ENCODE peak calls at places on chromosomes 6 and 20, in nine cellular contexts. One of them, this sample, is unnamed.

GRCh38 chr6:11989376-11989775 is 22.7 kb upstream of the HIVEP1 start:
- DNase-seq in hippocampal formation: no peak
- DNase-seq in NCI-H82: no peak
- DNase-seq in cardiac muscle cell: peak
- DNase-seq in fibroblast of the conjunctiva: no peak
- DNase-seq in ELF-1: no peak
- DNase-seq in thoracic aorta: no peak
- DNase-seq in stimulated activated naive CD4-positive, alpha-beta T cell treated with Interleukin-2 at 50 U/mL for 16 hours: no peak
- DNase-seq in activated naive CD4-positive, alpha-beta T cell treated with anti-CD3 and anti-CD28 coated beads, Interleukin-2, amount 50 U/mL, for 72 hours: no peak
- DNase-seq in this sample: no peak

GRCh38 chr6:133502451-133503259 is 261.5 kb downstream of the EYA4 start:
- DNase-seq in thoracic aorta: peak
- DNase-seq in cardiac muscle cell: peak
- DNase-seq in hippocampal formation: no peak
- DNase-seq in fibroblast of the conjunctiva: peak
- DNase-seq in NCI-H82: no peak
- DNase-seq in activated naive CD4-positive, alpha-beta T cell treated with anti-CD3 and anti-CD28 coated beads, Interleukin-2, amount 50 U/mL, for 72 hours: no peak
- DNase-seq in stimulated activated naive CD4-positive, alpha-beta T cell treated with Interleukin-2 at 50 U/mL for 16 hours: no peak
- DNase-seq in ELF-1: no peak
- DNase-seq in this sample: no peak

GRCh38 chr6:113529191-113529590 is 328.0 kb upstream of the MARCKS start:
- DNase-seq in NCI-H82: no peak
- DNase-seq in thoracic aorta: no peak
- DNase-seq in hippocampal formation: no peak
- DNase-seq in fibroblast of the conjunctiva: no peak
- DNase-seq in activated naive CD4-positive, alpha-beta T cell treated with anti-CD3 and anti-CD28 coated beads, Interleukin-2, amount 50 U/mL, for 72 hours: no peak
- DNase-seq in stimulated activated naive CD4-positive, alpha-beta T cell treated with Interleukin-2 at 50 U/mL for 16 hours: no peak
- DNase-seq in ELF-1: no peak
- DNase-seq in cardiac muscle cell: peak
- DNase-seq in this sample: no peak

GRCh38 chr6:144390886-144391285 is 105.8 kb downstream of the UTRN start:
- DNase-seq in cardiac muscle cell: no peak
- DNase-seq in ELF-1: no peak
- DNase-seq in stimulated activated naive CD4-positive, alpha-beta T cell treated with Interleukin-2 at 50 U/mL for 16 hours: no peak
- DNase-seq in hippocampal formation: no peak
- DNase-seq in fibroblast of the conjunctiva: no peak
- DNase-seq in NCI-H82: no peak
- DNase-seq in thoracic aorta: no peak
- DNase-seq in activated naive CD4-positive, alpha-beta T cell treated with anti-CD3 and anti-CD28 coated beads, Interleukin-2, amount 50 U/mL, for 72 hours: no peak
- DNase-seq in this sample: no peak

GRCh38 chr20:61762886-61763739 is 302.6 kb downstream of the TAF4 start:
- DNase-seq in stimulated activated naive CD4-positive, alpha-beta T cell treated with Interleukin-2 at 50 U/mL for 16 hours: no peak
- DNase-seq in activated naive CD4-positive, alpha-beta T cell treated with anti-CD3 and anti-CD28 coated beads, Interleukin-2, amount 50 U/mL, for 72 hours: no peak
- DNase-seq in NCI-H82: no peak
- DNase-seq in fibroblast of the conjunctiva: no peak
- DNase-seq in cardiac muscle cell: no peak
- DNase-seq in thoracic aorta: no peak
- DNase-seq in hippocampal formation: no peak
- DNase-seq in ELF-1: no peak
- DNase-seq in this sample: no peak

GRCh38 chr6:21005816-21006553 is 471.7 kb downstream of the CDKAL1 start:
- DNase-seq in stimulated activated naive CD4-positive, alpha-beta T cell treated with Interleukin-2 at 50 U/mL for 16 hours: no peak
- DNase-seq in activated naive CD4-positive, alpha-beta T cell treated with anti-CD3 and anti-CD28 coated beads, Interleukin-2, amount 50 U/mL, for 72 hours: no peak
- DNase-seq in NCI-H82: no peak
- DNase-seq in ELF-1: no peak
- DNase-seq in thoracic aorta: no peak
- DNase-seq in fibroblast of the conjunctiva: peak
- DNase-seq in hippocampal formation: no peak
- DNase-seq in cardiac muscle cell: peak
- DNase-seq in this sample: no peak

GRCh38 chr20:59171986-59172385 is 8.4 kb downstream of the ZNF831 start:
- DNase-seq in stimulated activated naive CD4-positive, alpha-beta T cell treated with Interleukin-2 at 50 U/mL for 16 hours: no peak
- DNase-seq in hippocampal formation: no peak
- DNase-seq in ELF-1: no peak
- DNase-seq in activated naive CD4-positive, alpha-beta T cell treated with anti-CD3 and anti-CD28 coated beads, Interleukin-2, amount 50 U/mL, for 72 hours: no peak
- DNase-seq in cardiac muscle cell: no peak
- DNase-seq in thoracic aorta: no peak
- DNase-seq in fibroblast of the conjunctiva: no peak
- DNase-seq in NCI-H82: no peak
- DNase-seq in this sample: no peak

GRCh38 chr6:16095180-16095579 is 33.7 kb upstream of the MYLIP start:
- DNase-seq in ELF-1: no peak
- DNase-seq in activated naive CD4-positive, alpha-beta T cell treated with anti-CD3 and anti-CD28 coated beads, Interleukin-2, amount 50 U/mL, for 72 hours: no peak
- DNase-seq in thoracic aorta: no peak
- DNase-seq in NCI-H82: no peak
- DNase-seq in hippocampal formation: no peak
- DNase-seq in fibroblast of the conjunctiva: no peak
- DNase-seq in cardiac muscle cell: no peak
- DNase-seq in stimulated activated naive CD4-positive, alpha-beta T cell treated with Interleukin-2 at 50 U/mL for 16 hours: no peak
- DNase-seq in this sample: no peak

GRCh38 chr20:47799116-47799715 is 13.9 kb upstream of the SULF2 start:
- DNase-seq in stimulated activated naive CD4-positive, alpha-beta T cell treated with Interleukin-2 at 50 U/mL for 16 hours: no peak
- DNase-seq in fibroblast of the conjunctiva: no peak
- DNase-seq in ELF-1: no peak
- DNase-seq in hippocampal formation: no peak
- DNase-seq in cardiac muscle cell: peak
- DNase-seq in activated naive CD4-positive, alpha-beta T cell treated with anti-CD3 and anti-CD28 coated beads, Interleukin-2, amount 50 U/mL, for 72 hours: no peak
- DNase-seq in NCI-H82: peak
- DNase-seq in thoracic aorta: no peak
- DNase-seq in this sample: no peak

GRCh38 chr20:50320910-50321796 is 130.5 kb downstream of the CEBPB start:
- DNase-seq in cardiac muscle cell: peak
- DNase-seq in fibroblast of the conjunctiva: peak
- DNase-seq in hippocampal formation: no peak
- DNase-seq in thoracic aorta: peak
- DNase-seq in NCI-H82: no peak
- DNase-seq in ELF-1: peak
- DNase-seq in activated naive CD4-positive, alpha-beta T cell treated with anti-CD3 and anti-CD28 coated beads, Interleukin-2, amount 50 U/mL, for 72 hours: no peak
- DNase-seq in stimulated activated naive CD4-positive, alpha-beta T cell treated with Interleukin-2 at 50 U/mL for 16 hours: no peak
- DNase-seq in this sample: no peak

GRCh38 chr6:33329058-33329457 is 11.5 kb upstream of the ZBTB22 start:
- DNase-seq in hippocampal formation: no peak
- DNase-seq in ELF-1: no peak
- DNase-seq in activated naive CD4-positive, alpha-beta T cell treated with anti-CD3 and anti-CD28 coated beads, Interleukin-2, amount 50 U/mL, for 72 hours: no peak
- DNase-seq in cardiac muscle cell: no peak
- DNase-seq in stimulated activated naive CD4-positive, alpha-beta T cell treated with Interleukin-2 at 50 U/mL for 16 hours: no peak
- DNase-seq in NCI-H82: peak
- DNase-seq in fibroblast of the conjunctiva: no peak
- DNase-seq in thoracic aorta: no peak
- DNase-seq in this sample: no peak

GRCh38 chr6:402901-403658 is 11.5 kb downstream of the IRF4 start:
- DNase-seq in thoracic aorta: no peak
- DNase-seq in stimulated activated naive CD4-positive, alpha-beta T cell treated with Interleukin-2 at 50 U/mL for 16 hours: peak
- DNase-seq in NCI-H82: no peak
- DNase-seq in ELF-1: no peak
- DNase-seq in hippocampal formation: no peak
- DNase-seq in cardiac muscle cell: no peak
- DNase-seq in fibroblast of the conjunctiva: no peak
- DNase-seq in activated naive CD4-positive, alpha-beta T cell treated with anti-CD3 and anti-CD28 coated beads, Interleukin-2, amount 50 U/mL, for 72 hours: peak
- DNase-seq in this sample: no peak

GRCh38 chr6:27547157-27548075 is 74.5 kb upstream of the ZNF184 start:
- DNase-seq in NCI-H82: peak
- DNase-seq in hippocampal formation: no peak
- DNase-seq in stimulated activated naive CD4-positive, alpha-beta T cell treated with Interleukin-2 at 50 U/mL for 16 hours: no peak
- DNase-seq in cardiac muscle cell: peak
- DNase-seq in activated naive CD4-positive, alpha-beta T cell treated with anti-CD3 and anti-CD28 coated beads, Interleukin-2, amount 50 U/mL, for 72 hours: peak
- DNase-seq in fibroblast of the conjunctiva: peak
- DNase-seq in thoracic aorta: no peak
- DNase-seq in ELF-1: peak
- DNase-seq in this sample: no peak

This sample was measured in C1 segment of cervical spinal cord.